ENCODE peak calls at places on chromosome 4, in ten cellular contexts. T, F, Y, A, M, K, Z, E, H and Q are unnamed samples. For H3K4me1, the result is how much of the 10 kb centered on the place peaks cover.

GRCh38 chr4:81601270-81601694 is 129.6 kb upstream of the RASGEF1B start:
- DNase-seq in K (no peak), F (no peak), T (no peak), Y (peak), H (no peak), A (no peak), M (no peak), Z (peak), E (no peak), Q (no peak)

GRCh38 chr4:47863486-47863885 is 25.6 kb upstream of the CORIN start:
- DNase-seq in Y (no peak), K (no peak), E (no peak), F (no peak), Z (no peak), T (no peak), H (no peak), A (no peak), M (no peak), Q (no peak)

GRCh38 chr4:115293093-115293462 is 179.7 kb upstream of the NDST4 start:
- DNase-seq in H (no peak), Y (no peak), K (no peak), M (no peak), T (no peak), F (no peak), Z (no peak), E (no peak), A (no peak), Q (no peak)

GRCh38 chr4:110196871-110197420 is 1.5 kb downstream of the ELOVL6 start:
- DNase-seq in H (no peak), T (no peak), E (peak), A (peak), F (peak), K (peak), Z (peak), M (peak), Y (no peak), Q (peak)

GRCh38 chr4:81136161-81136910 is 78.7 kb downstream of the PRKG2 start:
- DNase-seq in Z (peak), K (no peak), F (no peak), M (no peak), E (no peak), Y (no peak), A (no peak), H (no peak), T (no peak), Q (no peak)

GRCh38 chr4:85127653-85128052 is 161.2 kb upstream of the WDFY3 start:
- DNase-seq in T (peak), Y (peak), E (no peak), M (peak), H (peak), K (no peak), Z (peak), F (no peak), A (peak), Q (no peak)

GRCh38 chr4:185341841-185342240 is 53.9 kb downstream of the LRP2BP start:
- DNase-seq in F (no peak), K (no peak), Y (no peak), M (peak), T (no peak), E (no peak), H (no peak), A (no peak), Z (no peak), Q (no peak)

GRCh38 chr4:78059524-78059889 is 2.4 kb downstream of the FRAS1 start:
- DNase-seq in F (peak), E (peak), H (peak), T (peak), Z (peak), M (peak), Y (peak), K (no peak), A (peak), Q (peak)

GRCh38 chr4:186225848-186226247 is 1.5 kb upstream of the KLKB1 start:
- DNase-seq in K (no peak), E (no peak), H (no peak), F (no peak), Z (no peak), M (no peak), Y (no peak), T (no peak), A (no peak), Q (no peak)

GRCh38 chr4:139416073-139416673 is 37.7 kb upstream of the RAB33B start:
- DNase-seq in H (no peak), T (no peak), E (no peak), K (no peak), M (peak), Z (peak), Y (peak), F (no peak), A (no peak), Q (no peak)

GRCh38 chr4:150722908-150723362 is 141.0 kb downstream of the MAB21L2 start:
- DNase-seq in F (peak), E (peak), A (no peak), K (peak), H (peak), M (no peak), Y (peak), T (peak), Z (peak), Q (peak)

GRCh38 chr4:82017680-82018079 is 356.1 kb downstream of the HNRNPD start:
- DNase-seq in E (no peak), T (no peak), Z (peak), Y (peak), M (peak), F (no peak), A (peak), K (no peak), H (no peak), Q (no peak)

GRCh38 chr4:81164623-81165416 is 50.2 kb downstream of the PRKG2 start:
- DNase-seq in Z (peak), T (no peak), F (no peak), Y (peak), H (no peak), A (peak), E (no peak), M (no peak), K (no peak), Q (peak)

GRCh38 chr4:5955856-5956255 is 62.4 kb downstream of the C4orf50 start:
- DNase-seq in E (no peak), A (no peak), K (no peak), T (no peak), F (no peak), H (no peak), M (no peak), Z (no peak), Y (no peak), Q (no peak)

GRCh38 chr4:134906404-134907023 is 704.9 kb upstream of the PABPC4L start:
- DNase-seq in Z (peak), H (peak), F (no peak), A (no peak), E (no peak), Y (peak), M (peak), K (no peak), T (no peak), Q (no peak)

GRCh38 chr4:188719794-188720193 is 580.6 kb downstream of the TRIML1 start:
- DNase-seq in E (no peak), M (no peak), H (no peak), T (no peak), A (no peak), K (no peak), Z (no peak), Y (no peak), F (no peak), Q (no peak)

GRCh38 chr4:44629280-44629866 is 22.1 kb downstream of the YIPF7 start:
- DNase-seq in H (peak), K (no peak), Z (peak), T (no peak), A (peak), F (no peak), Y (peak), M (peak), E (peak), Q (peak)

GRCh38 chr4:7331682-7332000 is 103.1 kb downstream of the PSAPL1 start:
- DNase-seq in A (no peak), Y (no peak), E (no peak), M (no peak), T (no peak), K (no peak), H (no peak), F (no peak), Z (no peak), Q (no peak)

GRCh38 chr4:98203406-98204235 is 57.6 kb upstream of the RAP1GDS1 start:
- DNase-seq in A (no peak), Y (no peak), F (no peak), K (no peak), H (no peak), T (no peak), M (peak), Z (no peak), E (no peak), Q (no peak)

GRCh38 chr4:3112241-3112978 is 37.9 kb downstream of the HTT start:
- DNase-seq in K (no peak), T (no peak), Z (no peak), E (no peak), M (no peak), Y (no peak), A (no peak), H (no peak), F (no peak), Q (no peak)

GRCh38 chr4:25113915-25114904 is 46.0 kb downstream of the SEPSECS start:
- DNase-seq in F (no peak), Z (peak), E (no peak), Y (no peak), M (no peak), H (no peak), A (no peak), T (no peak), K (no peak), Q (no peak)

GRCh38 chr4:85534120-85534519 is 59.2 kb downstream of the ARHGAP24 start:
- DNase-seq in Y (no peak), E (no peak), K (no peak), H (no peak), Z (no peak), A (no peak), F (no peak), M (no peak), T (no peak), Q (no peak)

GRCh38 chr4:2948895-2949781 is 14.1 kb downstream of the NOP14 start:
- DNase-seq in Y (peak), A (no peak), K (peak), M (no peak), E (no peak), T (peak), F (peak), Z (peak), H (no peak), Q (no peak)

GRCh38 chr4:74480267-74480666 is 35.3 kb downstream of the AREG start:
- DNase-seq in T (no peak), K (no peak), F (no peak), Z (peak), A (no peak), E (no peak), M (no peak), H (no peak), Y (no peak), Q (no peak)

GRCh38 chr4:118270492-118270891 is 82.3 kb downstream of the PRSS12 start:
- DNase-seq in M (peak), A (peak), Z (peak), K (no peak), Y (peak), E (no peak), F (no peak), T (no peak), H (peak), Q (no peak)

GRCh38 chr4:20252656-20253271 is 1.1 kb downstream of the SLIT2 start:
- DNase-seq in A (no peak), H (peak), E (peak), Y (peak), Z (peak), F (no peak), T (peak), M (peak), K (peak), Q (no peak)

GRCh38 chr4:161714928-161715327 is 448.9 kb downstream of the FSTL5 start:
- DNase-seq in Z (no peak), E (no peak), Y (no peak), T (no peak), F (no peak), M (no peak), H (no peak), A (no peak), K (no peak), Q (no peak)

GRCh38 chr4:118964891-118965411 is 76.3 kb downstream of the SYNPO2 start:
- DNase-seq in Z (no peak), Y (no peak), F (no peak), T (no peak), H (no peak), E (no peak), K (no peak), M (no peak), A (no peak), Q (no peak)

GRCh38 chr4:127470290-127470809 is 162.4 kb upstream of the INTU start:
- DNase-seq in M (no peak), T (no peak), A (no peak), K (no peak), H (peak), Z (no peak), F (no peak), Y (no peak), E (no peak), Q (no peak)

GRCh38 chr4:87109121-87109520 is 111.3 kb downstream of the KLHL8 start:
- DNase-seq in T (no peak), A (no peak), F (no peak), Z (no peak), K (no peak), Y (no peak), E (no peak), M (no peak), H (peak), Q (no peak)

GRCh38 chr4:5036239-5036638 is 15.0 kb upstream of the STK32B start:
- DNase-seq in Y (peak), Z (peak), K (no peak), E (no peak), M (peak), H (no peak), F (no peak), T (no peak), A (no peak), Q (no peak)

GRCh38 chr4:13588954-13589353 is 38.6 kb downstream of the BOD1L1 start:
- DNase-seq in F (no peak), M (no peak), Z (no peak), H (no peak), A (no peak), K (no peak), T (no peak), Y (no peak), E (no peak), Q (no peak)

GRCh38 chr4:115201042-115201330 is 87.6 kb upstream of the NDST4 start:
- DNase-seq in Y (no peak), H (no peak), M (no peak), E (no peak), A (no peak), K (no peak), T (no peak), F (no peak), Z (no peak), Q (no peak)

DNA sequence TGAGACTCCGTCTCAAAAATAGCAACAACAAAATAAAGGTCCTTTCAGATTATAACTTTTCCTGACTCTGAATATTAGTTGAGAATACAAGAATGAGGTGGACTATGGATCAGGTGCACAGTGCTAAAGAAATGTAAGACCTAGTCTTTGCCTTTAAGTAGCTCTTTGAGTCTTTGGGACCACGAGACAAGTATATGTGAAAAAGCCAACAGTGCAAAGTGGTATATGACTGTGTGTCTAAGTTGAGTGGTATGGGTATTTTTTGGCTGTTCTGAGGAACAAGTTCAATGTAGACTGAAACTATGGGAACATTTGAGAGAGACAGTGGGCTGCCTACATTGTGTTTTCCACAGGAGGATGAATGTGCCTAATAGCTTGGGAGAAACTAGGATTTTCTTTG is 2.8 kb downstream of the GAB1 start:
- DNase-seq in T (no peak), M (no peak), Y (no peak), H (no peak), A (no peak), K (no peak), Z (no peak), E (no peak), F (no peak), Q (no peak)
- H3K4me3 ChIP-seq in T (no peak), M (peak), Y (no peak), H (no peak), A (no peak), K (no peak), Z (no peak), E (peak), F (peak), Q (no peak)

GRCh38 chr4:158778712-158779111 is 9.9 kb downstream of the FNIP2 start:
- DNase-seq in M (no peak), K (no peak), A (no peak), Y (no peak), F (peak), Z (peak), E (no peak), T (no peak), H (no peak), Q (peak)

GRCh38 chr4:158786155-158786581 is 17.3 kb downstream of the FNIP2 start:
- DNase-seq in Z (no peak), E (no peak), H (no peak), A (no peak), Y (no peak), M (no peak), K (no peak), T (no peak), F (no peak), Q (no peak)

GRCh38 chr4:158783775-158784174 is 14.9 kb downstream of the FNIP2 start:
- DNase-seq in H (no peak), Y (no peak), E (no peak), F (no peak), T (no peak), Z (peak), M (no peak), A (no peak), K (no peak), Q (no peak)

GRCh38 chr4:158781963-158782362 is 13.1 kb downstream of the FNIP2 start:
- DNase-seq in Z (no peak), H (no peak), K (no peak), F (no peak), M (no peak), Y (no peak), A (no peak), T (no peak), E (no peak), Q (no peak)

DNA sequence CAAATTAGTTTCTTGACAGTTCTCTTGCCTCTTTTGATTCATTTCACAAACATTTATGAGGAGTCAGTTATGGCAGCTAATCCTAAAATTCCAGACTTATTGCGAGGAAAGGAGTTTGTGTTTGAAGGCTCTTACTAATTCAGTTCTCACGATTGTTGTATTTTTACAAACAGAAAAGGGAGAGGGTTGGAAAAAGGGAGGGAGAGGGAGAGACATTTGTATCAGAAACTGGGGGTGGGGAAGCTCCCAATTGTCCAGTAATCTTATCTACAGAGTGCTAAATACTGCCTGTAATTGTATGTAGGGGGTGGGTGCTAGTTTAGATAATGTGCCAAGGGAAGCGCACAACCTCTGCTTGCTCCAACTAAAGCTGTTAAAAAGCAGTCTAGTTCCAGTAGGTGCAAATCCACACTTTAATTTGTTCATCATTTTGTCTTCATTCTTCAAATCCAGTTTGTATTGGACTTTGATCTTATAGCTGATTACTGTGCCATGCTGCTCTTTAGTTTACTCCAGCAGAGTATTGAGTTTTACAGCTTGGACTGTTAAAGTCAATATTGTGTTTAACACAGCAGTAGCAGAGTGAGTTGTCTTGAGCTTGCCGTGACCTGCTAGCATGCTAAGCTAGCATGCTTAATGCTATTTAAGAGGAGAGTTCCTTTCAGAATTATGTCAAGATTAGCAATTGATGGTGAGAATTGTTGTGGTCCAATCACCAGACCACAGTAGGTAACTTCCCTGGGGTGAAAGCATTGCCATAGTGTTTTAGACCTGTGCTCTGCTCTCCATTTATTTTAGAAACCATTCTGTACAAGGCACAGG is 13.9 kb downstream of the FNIP2 start:
- DNase-seq in Y (peak), M (no peak), E (no peak), F (no peak), A (no peak), T (no peak), H (no peak), Z (no peak), K (no peak), Q (no peak)
- H3K4me1 ChIP-seq in Y (under half), M (under half), E (half or more), F (half or more), A (under half), T (half or more), H (under half), Z (under half), K (half or more), Q (under half)

DNA sequence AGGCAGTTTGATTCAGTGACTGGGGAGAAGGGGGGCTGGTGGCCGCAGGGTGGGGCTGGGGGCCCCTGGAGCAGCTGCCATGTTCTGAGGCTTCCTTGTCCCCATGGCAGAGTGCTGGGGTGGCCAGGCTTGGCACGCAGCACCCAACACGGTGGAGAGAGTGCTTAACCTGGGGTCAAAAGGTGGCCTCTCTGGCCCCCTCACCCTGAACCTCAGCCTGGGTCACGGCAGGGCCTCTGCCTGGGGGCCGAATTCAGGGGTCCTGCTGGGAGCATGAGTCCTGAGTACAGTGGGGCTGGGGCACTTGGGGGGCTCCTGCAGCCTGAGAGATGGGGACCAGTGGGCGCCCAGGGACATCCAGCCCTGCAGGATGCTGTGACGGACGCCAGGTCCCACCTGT is 19.9 kb downstream of the FGFRL1 start:
- DNase-seq in F (no peak), T (no peak), Z (no peak), H (no peak), Y (no peak), K (no peak), M (no peak), E (no peak), A (no peak), Q (no peak)
- H3K4me3 ChIP-seq in F (no peak), T (no peak), Z (no peak), H (no peak), Y (no peak), K (no peak), M (no peak), E (no peak), A (no peak), Q (no peak)

DNA sequence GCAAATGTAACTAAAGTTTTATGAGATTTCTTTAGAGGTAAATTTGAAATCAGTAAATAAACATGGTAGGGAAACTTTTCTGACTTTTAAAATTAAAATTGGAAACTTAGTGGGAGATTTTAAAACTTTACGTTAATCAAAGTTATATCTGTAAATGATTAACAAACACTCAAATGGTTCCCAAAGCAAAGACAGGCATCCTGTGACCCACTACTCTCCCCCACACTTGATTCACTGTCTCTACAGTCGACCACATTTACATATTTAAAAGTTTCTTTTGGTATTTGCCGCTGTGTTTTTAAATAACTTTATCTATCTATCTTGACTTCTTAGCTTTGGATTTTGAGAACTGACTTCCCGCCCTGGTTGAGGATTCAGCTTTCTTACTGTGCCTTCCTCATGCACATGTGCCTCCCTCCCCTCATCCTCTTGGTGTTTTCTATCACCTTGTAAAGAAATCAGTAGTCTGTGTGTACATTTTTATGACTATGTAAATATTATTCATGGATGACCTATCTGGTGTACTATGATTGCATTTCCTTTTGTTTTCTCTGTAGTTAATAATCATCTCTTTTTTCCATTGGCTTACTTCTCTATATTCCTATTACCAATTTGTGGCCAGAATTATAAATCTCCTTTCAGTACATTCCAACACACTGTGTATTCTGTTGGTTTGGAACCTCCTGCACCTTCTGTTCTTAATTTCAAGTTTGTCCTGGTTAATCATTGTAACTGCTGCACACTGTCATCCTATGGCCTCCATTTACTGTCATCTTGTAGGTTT is 72.6 kb downstream of the WWC2 start:
- DNase-seq in A (peak), Y (no peak), H (no peak), T (no peak), K (no peak), Z (peak), E (no peak), F (no peak), M (no peak), Q (no peak)
- H3K4me1 ChIP-seq in A (half or more), Y (under half), H (under half), T (under half), K (under half), Z (under half), E (half or more), F (half or more), M (under half), Q (under half)